ENCODE peak calls at places on chromosomes 3 and 15, in six cellular contexts. L is heart left ventricle; V is HuH-7; A is stimulated activated CD4-positive, alpha-beta T cell treated with anti-CD3 and anti-CD28 coated beads, TNF-alpha, amount 100 ng/mL, for 1 hour; O is AG08396; X is substantia nigra. I is an unnamed sample.

GRCh38 chr15:51658664-51659063 is 22.6 kb upstream of the SCG3 start:
- DNase-seq in X (no peak), A (no peak), O (no peak), L (no peak), V (no peak), I (no peak)

GRCh38 chr3:71168043-71168720 is 415.3 kb downstream of the FOXP1 start:
- DNase-seq in V (no peak), O (no peak), A (no peak), X (no peak), L (no peak), I (peak; percentile 46)

GRCh38 chr15:61811952-61812351 is 248.3 kb downstream of the VPS13C start:
- DNase-seq in A (no peak), V (no peak), L (no peak), O (no peak), X (no peak), I (no peak)

GRCh38 chr15:35751421-35752133 is 205.6 kb upstream of the DPH6 start:
- DNase-seq in V (peak; percentile 38), X (no peak), A (peak; percentile 6), L (peak; percentile 72), O (peak; percentile 58), I (peak; percentile 53)

GRCh38 chr3:41224120-41224806 is 25.0 kb downstream of the CTNNB1 start:
- DNase-seq in X (no peak), A (no peak), L (no peak), O (peak; percentile 52), V (no peak), I (peak; percentile 88)

GRCh38 chr3:112042842-112043280 is 8.3 kb downstream of the TMPRSS7 start:
- DNase-seq in V (peak; percentile 6), O (no peak), L (no peak), X (no peak), A (no peak), I (peak; percentile 2)

GRCh38 chr3:16308727-16309126 is 43.7 kb downstream of the OXNAD1 start:
- DNase-seq in X (no peak), V (no peak), L (no peak), A (no peak), O (no peak), I (no peak)

GRCh38 chr3:23889401-23889800 is 27.4 kb downstream of the NKIRAS1 start:
- DNase-seq in A (no peak), O (no peak), V (no peak), X (no peak), L (no peak), I (no peak)

GRCh38 chr3:47347217-47347801 is 33.5 kb upstream of the PTPN23 start:
- DNase-seq in A (no peak), O (peak; percentile 78), V (no peak), L (no peak), X (no peak), I (peak; percentile 74)

GRCh38 chr15:68492855-68493254 is 60.9 kb upstream of the ITGA11 start:
- DNase-seq in V (no peak), X (no peak), L (no peak), O (no peak), A (no peak), I (peak; percentile 87)